ENCODE peak calls at places on chromosomes 12 and 14, in seven cellular contexts. L is K562, B is HCT116, M is SK-N-SH, N is H1, K is HepG2, Q is GM12878. Z is an unnamed sample.

GRCh38 chr12:109900752-109901580 is 892 bp downstream of the TCHP start:
- DNase-seq in L (peak), B (no peak), M (peak), N (peak), K (no peak), Q (no peak), Z (peak)

GRCh38 chr14:103372552-103373304 is 12.5 kb upstream of the MARK3 start:
- DNase-seq in L (peak), B (peak), M (no peak), N (no peak), K (peak), Q (no peak), Z (peak)

GRCh38 chr14:58297412-58297761 is 968 bp upstream of the ARID4A start:
- DNase-seq in L (no peak), B (no peak), M (no peak), N (no peak), K (no peak), Q (no peak), Z (no peak)

GRCh38 chr14:105666420-105666819 is 140.0 kb downstream of the TMEM121 start:
- DNase-seq in L (no peak), B (no peak), M (no peak), N (no peak), K (no peak), Q (no peak), Z (no peak)

GRCh38 chr12:6053541-6053940 is 70.9 kb downstream of the VWF start:
- DNase-seq in L (no peak), B (no peak), M (no peak), N (no peak), K (peak), Q (no peak), Z (peak)

GRCh38 chr12:27840229-27840999 is 60.4 kb upstream of the MANSC4 start:
- DNase-seq in L (no peak), B (no peak), M (no peak), N (no peak), K (no peak), Q (no peak), Z (peak)

GRCh38 chr12:64672925-64673409 is 62.7 kb downstream of the RASSF3 start:
- DNase-seq in L (no peak), B (peak), M (peak), N (no peak), K (peak), Q (no peak), Z (peak)

GRCh38 chr12:111330800-111331752 is 37.8 kb downstream of the PHETA1 start:
- DNase-seq in L (peak), B (peak), M (no peak), N (no peak), K (peak), Q (no peak), Z (peak)

GRCh38 chr12:101414533-101415119 is 7.1 kb upstream of the ARL1 start:
- DNase-seq in L (peak), B (peak), M (peak), N (no peak), K (peak), Q (peak), Z (peak)

GRCh38 chr14:91580886-91581615 is 70.9 kb upstream of the PPP4R3A start:
- DNase-seq in L (no peak), B (no peak), M (no peak), N (no peak), K (no peak), Q (no peak), Z (no peak)

GRCh38 chr12:51371295-51371953 is 19.8 kb downstream of the GALNT6 start:
- DNase-seq in L (no peak), B (peak), M (peak), N (no peak), K (peak), Q (no peak), Z (peak)

GRCh38 chr14:24741871-24742270 is 107.9 kb upstream of the GZMB start:
- DNase-seq in L (no peak), B (no peak), M (no peak), N (no peak), K (no peak), Q (no peak), Z (no peak)

GRCh38 chr12:119128527-119128926 is 50.2 kb upstream of the HSPB8 start:
- DNase-seq in L (no peak), B (no peak), M (no peak), N (no peak), K (no peak), Q (no peak), Z (no peak)

GRCh38 chr14:21070610-21071224 is 613 bp downstream of the ARHGEF40 start:
- DNase-seq in L (peak), B (no peak), M (peak), N (peak), K (peak), Q (no peak), Z (peak)

GRCh38 chr12:100234591-100235304 is 32.1 kb downstream of the DEPDC4 start:
- DNase-seq in L (peak), B (peak), M (peak), N (no peak), K (peak), Q (peak), Z (peak)

GRCh38 chr12:66541446-66541845 is 137.4 kb downstream of the GRIP1 start:
- DNase-seq in L (no peak), B (no peak), M (no peak), N (no peak), K (no peak), Q (no peak), Z (no peak)

GRCh38 chr12:66538970-66539369 is 139.9 kb downstream of the GRIP1 start:
- DNase-seq in L (no peak), B (no peak), M (no peak), N (no peak), K (no peak), Q (no peak), Z (no peak)

GRCh38 chr12:66537866-66538265 is 141.0 kb downstream of the GRIP1 start:
- DNase-seq in L (no peak), B (no peak), M (no peak), N (no peak), K (no peak), Q (no peak), Z (no peak)

GRCh38 chr12:66533767-66534166 is 145.1 kb downstream of the GRIP1 start:
- DNase-seq in L (no peak), B (no peak), M (no peak), N (no peak), K (no peak), Q (no peak), Z (no peak)

GRCh38 chr12:66539451-66539850 is 139.4 kb downstream of the GRIP1 start:
- DNase-seq in L (no peak), B (no peak), M (no peak), N (no peak), K (no peak), Q (no peak), Z (no peak)
- TF ChIP-seq MAX in L (no peak), B (no peak), M (no peak), N (no peak), K (no peak), Q (no peak), Z (no peak)

GRCh38 chr12:93802698-93803097 is 125.5 kb downstream of the CRADD start:
- DNase-seq in L (no peak), B (no peak), M (no peak), N (no peak), K (no peak), Q (no peak), Z (no peak)
- H3K9ac ChIP-seq in L (no peak), B (no peak), M (peak), N (no peak), K (no peak), Q (no peak), Z (no peak)

GRCh38 chr12:20028033-20028432 is 340.3 kb upstream of the PDE3A start:
- DNase-seq in L (no peak), B (no peak), M (no peak), N (no peak), K (no peak), Q (no peak), Z (peak)

GRCh38 chr12:20030847-20031246 is 337.5 kb upstream of the PDE3A start:
- DNase-seq in L (no peak), B (no peak), M (no peak), N (no peak), K (no peak), Q (no peak), Z (peak)
- TF ChIP-seq MAX in L (no peak), B (no peak), M (no peak), N (no peak), K (no peak), Q (no peak), Z (no peak)

DNA sequence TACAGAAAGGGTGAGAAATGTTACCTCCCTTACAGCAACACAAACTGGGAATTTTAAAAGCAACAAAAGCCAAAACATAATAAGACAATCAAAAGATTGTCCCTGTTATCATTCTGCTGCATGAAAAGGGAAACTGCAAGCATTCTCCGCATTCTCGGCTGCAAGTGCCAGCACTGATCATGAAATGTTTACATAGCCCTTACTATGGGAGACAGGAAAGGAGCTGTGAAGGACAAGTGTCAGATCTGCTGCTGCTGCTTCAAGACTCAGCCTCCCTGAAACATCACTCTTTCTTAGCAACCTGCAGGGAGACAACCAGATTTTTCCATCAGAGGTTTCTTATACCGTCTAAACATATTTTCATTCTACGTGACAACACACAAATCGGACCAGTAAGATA is 20.1 kb downstream of the DENND5B start:
- DNase-seq in L (no peak), B (no peak), M (no peak), N (no peak), K (peak), Q (no peak), Z (peak)
- H3K9ac ChIP-seq in L (no peak), B (no peak), M (no peak), N (no peak), K (no peak), Q (no peak), Z (peak)

DNA sequence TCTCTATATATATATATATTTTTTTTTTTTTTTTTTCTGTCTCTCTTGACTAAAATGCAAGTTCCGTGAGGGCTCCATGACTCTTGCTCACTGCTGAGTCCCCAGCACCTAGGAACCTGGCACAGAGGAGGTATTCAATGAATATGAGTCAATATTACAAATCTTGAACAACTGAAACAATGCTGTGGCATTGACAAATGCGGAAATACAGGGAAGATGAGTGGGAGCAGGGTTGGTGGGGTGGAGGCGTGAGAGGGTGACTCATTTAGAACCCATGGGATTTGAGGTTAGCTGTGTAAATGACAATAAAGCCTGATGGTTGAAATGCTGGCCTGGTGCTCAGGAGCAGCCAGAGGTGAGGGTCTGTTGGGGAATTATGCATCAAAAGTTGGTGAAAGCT is 121.7 kb upstream of the FUT8 start:
- DNase-seq in L (no peak), B (peak), M (no peak), N (no peak), K (peak), Q (no peak), Z (peak)
- TF ChIP-seq MAX in L (no peak), B (peak), M (no peak), N (no peak), K (no peak), Q (no peak), Z (no peak)

DNA sequence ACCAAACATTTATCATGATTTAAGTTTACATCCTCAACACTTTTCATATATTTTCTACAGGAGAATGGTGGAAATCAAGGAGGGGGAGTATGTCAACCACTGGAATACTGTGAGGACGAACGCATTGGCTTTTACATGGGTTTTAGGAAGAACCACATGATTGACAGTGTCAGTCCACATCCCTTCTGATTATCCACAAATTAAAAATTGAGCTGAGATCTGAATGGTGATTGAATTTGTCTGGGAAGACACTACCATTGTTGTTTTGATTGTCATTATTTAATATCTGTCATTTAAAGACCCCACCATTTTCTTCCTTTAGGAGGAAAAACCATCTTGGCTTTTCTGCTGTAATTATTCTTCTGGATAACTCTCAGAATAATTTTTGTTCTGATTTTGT is 31.3 kb upstream of the KLRF1 start:
- DNase-seq in L (no peak), B (no peak), M (no peak), N (no peak), K (no peak), Q (no peak), Z (no peak)
- H3K9ac ChIP-seq in L (peak), B (no peak), M (no peak), N (no peak), K (no peak), Q (no peak), Z (no peak)